ENCODE peak calls at places on chromosome 3, in four cellular contexts. D is stimulated activated CD8-positive, alpha-beta memory T cell treated with anti-CD3 and anti-CD28 coated beads, Interleukin-2, amount 100 ng/mL, for 48 hours; H is AG08396; R is A549. J is an unnamed sample.

GRCh38 chr3:62727576-62727975 is 147.6 kb downstream of the CADPS start:
- DNase-seq in D (no peak), H (no peak), R (no peak), J (no peak)

GRCh38 chr3:98817546-98817945 is 54.4 kb downstream of the ST3GAL6 start:
- DNase-seq in R (peak; percentile 47), D (no peak), H (peak; percentile 36), J (no peak)

GRCh38 chr3:26719148-26719547 is 96.6 kb downstream of the LRRC3B start:
- DNase-seq in D (no peak), R (no peak), H (no peak), J (no peak)

GRCh38 chr3:141446737-141447136 is 40.1 kb upstream of the RASA2 start:
- DNase-seq in R (no peak), D (no peak), H (no peak), J (no peak)

GRCh38 chr3:150335631-150336030 is 72.5 kb upstream of the TSC22D2 start:
- DNase-seq in D (no peak), R (no peak), H (no peak), J (no peak)

GRCh38 chr3:167814441-167814951 is 79.0 kb downstream of the SERPINI1 start:
- DNase-seq in H (peak; percentile 23), R (no peak), D (no peak), J (no peak)

GRCh38 chr3:135325096-135325495 is 530.0 kb downstream of the EPHB1 start:
- DNase-seq in H (no peak), R (no peak), D (no peak), J (no peak)

GRCh38 chr3:150180349-150180748 is 209.7 kb upstream of the PFN2 start:
- DNase-seq in R (no peak), D (no peak), H (no peak), J (no peak)

GRCh38 chr3:50587806-50588758 is 18.8 kb downstream of the HEMK1 start:
- DNase-seq in D (peak; percentile 73), H (no peak), R (no peak), J (peak; percentile 61)

GRCh38 chr3:143763568-143764162 is 84.6 kb downstream of the SLC9A9 start:
- DNase-seq in H (no peak), R (no peak), D (no peak), J (no peak)

GRCh38 chr3:57227930-57228733 is 603 bp downstream of the APPL1 start:
- DNase-seq in R (peak; percentile 14), D (peak; percentile 27), H (peak; percentile 62), J (peak; percentile 43)

GRCh38 chr3:114221165-114221880 is 16.1 kb downstream of the ZNF80 start:
- DNase-seq in R (no peak), H (no peak), D (no peak), J (no peak)

GRCh38 chr3:187950671-187951070 is 203.3 kb upstream of the LPP start:
- DNase-seq in H (no peak), R (no peak), D (no peak), J (no peak)

GRCh38 chr3:62073038-62073437 is 300.3 kb downstream of the FEZF2 start:
- DNase-seq in H (peak; percentile 10), R (no peak), D (no peak), J (no peak)

GRCh38 chr3:14225421-14225820 is 46.8 kb downstream of the LSM3 start:
- DNase-seq in D (no peak), H (no peak), R (no peak), J (no peak)

GRCh38 chr3:149547413-149547812 is 72.9 kb downstream of the TM4SF4 start:
- DNase-seq in H (no peak), D (no peak), R (no peak), J (no peak)

GRCh38 chr3:52144034-52144795 is 10.0 kb downstream of the POC1A start:
- DNase-seq in D (peak; percentile 71), H (peak; percentile 89), R (peak; percentile 84), J (peak; percentile 91)

GRCh38 chr3:192745150-192745549 is 17.8 kb upstream of the FGF12 start:
- DNase-seq in D (no peak), H (no peak), R (no peak), J (no peak)

GRCh38 chr3:80618295-80619256 is 850.8 kb upstream of the ROBO1 start:
- DNase-seq in H (no peak), R (no peak), D (no peak), J (no peak)

GRCh38 chr3:8854656-8855055 is 85.2 kb upstream of the OXTR start:
- DNase-seq in D (no peak), R (no peak), H (no peak), J (no peak)

GRCh38 chr3:152302521-152303021 is 33.8 kb downstream of the MBNL1 start:
- DNase-seq in D (no peak), R (no peak), H (peak; percentile 26), J (no peak)

GRCh38 chr3:177294221-177294620 is 96.9 kb upstream of the TBL1XR1 start:
- DNase-seq in D (no peak), R (no peak), H (peak; percentile 56), J (no peak)

GRCh38 chr3:166110102-166110501 is 272.9 kb upstream of the BCHE start:
- DNase-seq in R (no peak), H (no peak), D (no peak), J (no peak)

GRCh38 chr3:46881819-46882376 is 4.4 kb downstream of the PTH1R start:
- DNase-seq in R (no peak), D (no peak), H (peak; percentile 48), J (no peak)

GRCh38 chr3:16587047-16587702 is 18.0 kb downstream of the DAZL start:
- DNase-seq in H (no peak), R (no peak), D (no peak), J (no peak)

GRCh38 chr3:115503386-115503785 is 119.9 kb upstream of the GAP43 start:
- DNase-seq in R (no peak), H (no peak), D (no peak), J (no peak)

GRCh38 chr3:99526927-99527326 is 111.5 kb upstream of the COL8A1 start:
- DNase-seq in D (no peak), H (no peak), R (no peak), J (no peak)

GRCh38 chr3:25782636-25782937 is 656 bp downstream of the NGLY1 start:
- DNase-seq in D (no peak), H (no peak), R (no peak), J (no peak)

GRCh38 chr3:14461748-14462324 is 59.4 kb downstream of the SLC6A6 start:
- DNase-seq in H (peak; percentile 80), R (peak; percentile 71), D (no peak), J (no peak)

GRCh38 chr3:59432676-59433075 is 382.9 kb upstream of the CFAP20DC start:
- DNase-seq in R (no peak), H (no peak), D (no peak), J (no peak)

GRCh38 chr3:37015631-37016030 is 22.3 kb downstream of the MLH1 start:
- DNase-seq in R (no peak), D (no peak), H (no peak), J (no peak)

GRCh38 chr3:139564290-139564861 is 24.8 kb upstream of the RBP1 start:
- DNase-seq in D (no peak), H (no peak), R (no peak), J (no peak)